ENCODE peak calls at places on chromosomes 4 and X, in nine cellular contexts. L, O, V, G, Z, C, J, E and M are unnamed samples.

GRCh38 chrX:81120936-81121351 is 80.8 kb downstream of the HMGN5 start:
- DNase-seq in L (no peak), O (peak), V (peak), G (peak), Z (peak), C (no peak), J (peak), E (no peak), M (peak)

GRCh38 chr4:43047044-43047443 is 154.5 kb downstream of the GRXCR1 start:
- DNase-seq in L (no peak), O (no peak), V (no peak), G (no peak), Z (no peak), C (no peak), J (no peak), E (no peak), M (no peak)

GRCh38 chr4:153413827-153414226 is 52.3 kb upstream of the TMEM131L start:
- DNase-seq in L (no peak), O (no peak), V (no peak), G (no peak), Z (no peak), C (no peak), J (no peak), E (no peak), M (no peak)

GRCh38 chrX:119516157-119516702 is 48.0 kb downstream of the SLC25A5 start:
- DNase-seq in L (no peak), O (peak), V (no peak), G (peak), Z (no peak), C (peak), J (peak), E (no peak), M (peak)

GRCh38 chrX:153867139-153867538 is 18.8 kb downstream of the L1CAM start:
- DNase-seq in L (no peak), O (no peak), V (no peak), G (no peak), Z (no peak), C (no peak), J (no peak), E (no peak), M (no peak)

GRCh38 chr4:112898357-112899141 is 150.9 kb upstream of the ANK2 start:
- DNase-seq in L (no peak), O (no peak), V (no peak), G (no peak), Z (no peak), C (no peak), J (no peak), E (no peak), M (no peak)

GRCh38 chr4:13597604-13598003 is 29.9 kb downstream of the BOD1L1 start:
- DNase-seq in L (no peak), O (peak), V (no peak), G (no peak), Z (no peak), C (no peak), J (no peak), E (no peak), M (no peak)

GRCh38 chr4:7332216-7333023 is 102.3 kb downstream of the PSAPL1 start:
- DNase-seq in L (no peak), O (peak), V (no peak), G (no peak), Z (peak), C (peak), J (peak), E (no peak), M (peak)

GRCh38 chrX:131067846-131068745 is 9.9 kb downstream of the ARHGAP36 start:
- DNase-seq in L (no peak), O (no peak), V (no peak), G (no peak), Z (no peak), C (no peak), J (no peak), E (no peak), M (no peak)

GRCh38 chr4:5893013-5893580 is at the start of gene CRMP1:
- DNase-seq in L (no peak), O (no peak), V (no peak), G (no peak), Z (no peak), C (no peak), J (no peak), E (no peak), M (no peak)

GRCh38 chrX:85004255-85004654 is 578 bp downstream of the APOOL start:
- DNase-seq in L (no peak), O (peak), V (no peak), G (no peak), Z (no peak), C (no peak), J (no peak), E (no peak), M (no peak)

GRCh38 chr4:66564901-66565648 is 894.8 kb upstream of the EPHA5 start:
- DNase-seq in L (no peak), O (peak), V (no peak), G (no peak), Z (no peak), C (no peak), J (no peak), E (no peak), M (no peak)

GRCh38 chr4:110064295-110064694 is 134.1 kb downstream of the ELOVL6 start:
- DNase-seq in L (no peak), O (no peak), V (no peak), G (no peak), Z (no peak), C (no peak), J (no peak), E (no peak), M (peak)

GRCh38 chr4:82586055-82586454 is 24.3 kb upstream of the TMEM150C start:
- DNase-seq in L (no peak), O (no peak), V (no peak), G (no peak), Z (no peak), C (no peak), J (no peak), E (no peak), M (no peak)

GRCh38 chrX:38318606-38319005 is 8.7 kb downstream of the RPGR start:
- DNase-seq in L (no peak), O (no peak), V (no peak), G (no peak), Z (no peak), C (no peak), J (no peak), E (no peak), M (no peak)

GRCh38 chr4:118712872-118713271 is 27.7 kb downstream of the METTL14 start:
- DNase-seq in L (no peak), O (peak), V (no peak), G (no peak), Z (no peak), C (no peak), J (no peak), E (no peak), M (no peak)

GRCh38 chrX:140432328-140433025 is 72.4 kb downstream of the SOX3 start:
- DNase-seq in L (no peak), O (no peak), V (peak), G (no peak), Z (peak), C (no peak), J (no peak), E (no peak), M (peak)

GRCh38 chr4:7199771-7200441 is 7.6 kb downstream of the SORCS2 start:
- DNase-seq in L (no peak), O (no peak), V (no peak), G (no peak), Z (peak), C (peak), J (no peak), E (peak), M (peak)

GRCh38 chr4:138835833-138836521 is 179.6 kb upstream of the NOCT start:
- DNase-seq in L (no peak), O (peak), V (no peak), G (peak), Z (no peak), C (no peak), J (no peak), E (no peak), M (no peak)

GRCh38 chr4:89222171-89222570 is 85.4 kb downstream of the GPRIN3 start:
- DNase-seq in L (no peak), O (no peak), V (no peak), G (no peak), Z (no peak), C (no peak), J (no peak), E (no peak), M (no peak)

GRCh38 chr4:182310316-182310715 is 67.1 kb downstream of the TENM3 start:
- DNase-seq in L (no peak), O (peak), V (no peak), G (no peak), Z (no peak), C (no peak), J (no peak), E (no peak), M (no peak)

GRCh38 chr4:86831262-86832090 is 17.7 kb downstream of the SLC10A6 start:
- DNase-seq in L (no peak), O (peak), V (no peak), G (no peak), Z (no peak), C (peak), J (no peak), E (no peak), M (no peak)

GRCh38 chrX:48665991-48666390 is 17.6 kb upstream of the WAS start:
- DNase-seq in L (no peak), O (no peak), V (no peak), G (no peak), Z (no peak), C (no peak), J (no peak), E (no peak), M (no peak)

GRCh38 chr4:183350317-183351071 is 28.3 kb upstream of the CLDN24 start:
- DNase-seq in L (no peak), O (no peak), V (peak), G (no peak), Z (no peak), C (no peak), J (no peak), E (no peak), M (no peak)

GRCh38 chr4:25347473-25347872 is 29.6 kb upstream of the ANAPC4 start:
- DNase-seq in L (no peak), O (no peak), V (no peak), G (no peak), Z (no peak), C (no peak), J (no peak), E (no peak), M (no peak)

GRCh38 chr4:110808371-110808878 is 185.5 kb upstream of the PITX2 start:
- DNase-seq in L (no peak), O (peak), V (no peak), G (no peak), Z (no peak), C (no peak), J (no peak), E (no peak), M (no peak)

GRCh38 chrX:41459714-41460113 is 12.6 kb downstream of the NYX start:
- DNase-seq in L (no peak), O (peak), V (no peak), G (no peak), Z (no peak), C (no peak), J (no peak), E (no peak), M (no peak)

GRCh38 chr4:25509656-25510055 is 132.6 kb downstream of the ANAPC4 start:
- DNase-seq in L (no peak), O (no peak), V (no peak), G (no peak), Z (no peak), C (no peak), J (no peak), E (no peak), M (no peak)

GRCh38 chr4:31343058-31343457 is 622.9 kb downstream of the PCDH7 start:
- DNase-seq in L (no peak), O (no peak), V (no peak), G (no peak), Z (no peak), C (no peak), J (no peak), E (no peak), M (no peak)

GRCh38 chr4:121726642-121727268 is 30.0 kb upstream of the ANXA5 start:
- DNase-seq in L (no peak), O (peak), V (no peak), G (peak), Z (no peak), C (no peak), J (peak), E (no peak), M (no peak)

GRCh38 chr4:20754091-20754490 is 53.8 kb downstream of the PACRGL start:
- DNase-seq in L (no peak), O (no peak), V (no peak), G (no peak), Z (no peak), C (no peak), J (no peak), E (no peak), M (no peak)

GRCh38 chrX:10620121-10620699 is at the start of gene MID1:
- DNase-seq in L (no peak), O (peak), V (peak), G (peak), Z (peak), C (peak), J (peak), E (peak), M (peak)
- TF ChIP-seq POLR2A in L (no peak), O (peak), V (no peak), G (peak), Z (peak), C (peak), J (no peak), E (no peak), M (no peak)

GRCh38 chr4:46389301-46389761 is 597 bp downstream of the GABRA2 start:
- DNase-seq in L (no peak), O (no peak), V (no peak), G (no peak), Z (no peak), C (no peak), J (no peak), E (no peak), M (no peak)
- TF ChIP-seq POLR2A in L (no peak), O (no peak), V (no peak), G (no peak), Z (no peak), C (no peak), J (no peak), E (no peak), M (no peak)

GRCh38 chr4:155954118-155954503 is 445 bp upstream of the CTSO start:
- DNase-seq in L (no peak), O (no peak), V (no peak), G (no peak), Z (peak), C (no peak), J (no peak), E (no peak), M (peak)

GRCh38 chr4:155950461-155950860 is 3.2 kb downstream of the CTSO start:
- DNase-seq in L (no peak), O (no peak), V (no peak), G (no peak), Z (no peak), C (no peak), J (no peak), E (no peak), M (no peak)

GRCh38 chr4:155952546-155952945 is 1.1 kb downstream of the CTSO start:
- DNase-seq in L (no peak), O (peak), V (no peak), G (peak), Z (no peak), C (no peak), J (no peak), E (no peak), M (no peak)

GRCh38 chr4:155954939-155955338 is 1.3 kb upstream of the CTSO start:
- DNase-seq in L (no peak), O (peak), V (no peak), G (no peak), Z (no peak), C (no peak), J (no peak), E (no peak), M (no peak)

GRCh38 chr4:155953151-155954117 is at the start of gene CTSO:
- DNase-seq in L (peak), O (peak), V (peak), G (peak), Z (peak), C (peak), J (peak), E (peak), M (peak)
- TF ChIP-seq POLR2A in L (no peak), O (peak), V (no peak), G (peak), Z (no peak), C (peak), J (no peak), E (no peak), M (peak)

GRCh38 chr4:2417196-2417764 is 1.2 kb downstream of the ZFYVE28 start:
- DNase-seq in L (no peak), O (no peak), V (no peak), G (peak), Z (no peak), C (no peak), J (no peak), E (no peak), M (no peak)

GRCh38 chr4:2417765-2418651 is at the start of gene ZFYVE28:
- DNase-seq in L (no peak), O (no peak), V (no peak), G (peak), Z (no peak), C (no peak), J (no peak), E (peak), M (peak)

GRCh38 chr4:2416564-2417195 is 1.8 kb downstream of the ZFYVE28 start:
- DNase-seq in L (no peak), O (no peak), V (peak), G (peak), Z (no peak), C (no peak), J (no peak), E (no peak), M (peak)

GRCh38 chr4:2419814-2420213 is 1.1 kb downstream of the CFAP99 start:
- DNase-seq in L (no peak), O (no peak), V (no peak), G (no peak), Z (no peak), C (no peak), J (no peak), E (no peak), M (peak)

GRCh38 chr4:2418652-2419571 is at the start of gene CFAP99:
- DNase-seq in L (peak), O (peak), V (peak), G (peak), Z (peak), C (peak), J (peak), E (peak), M (peak)
- TF ChIP-seq POLR2A in L (no peak), O (no peak), V (no peak), G (no peak), Z (no peak), C (no peak), J (no peak), E (no peak), M (no peak)

GRCh38 chr4:168648494-168648893 is 151.6 kb downstream of the PALLD start:
- DNase-seq in L (no peak), O (no peak), V (no peak), G (no peak), Z (no peak), C (no peak), J (no peak), E (no peak), M (no peak)
- TF ChIP-seq POLR2A in L (no peak), O (no peak), V (no peak), G (no peak), Z (no peak), C (no peak), J (no peak), E (no peak), M (no peak)